ENCODE peak calls at places on chromosomes 5 and 9, in five cellular contexts. One of them, this sample, is unnamed.
A peak's percentile ranks its signal among the peaks of the same experiment; 100 is the strongest.

GRCh38 chr9:16221822-16222547 is 648.5 kb downstream of the BNC2 start:
- DNase-seq in astrocyte of the cerebellum: no peak
- DNase-seq in ovary: no peak
- DNase-seq in heart right ventricle: no peak
- DNase-seq in psoas muscle: no peak
- DNase-seq in this sample: no peak

GRCh38 chr5:171630047-171630669 is 155.5 kb upstream of the SMIM23 start:
- DNase-seq in ovary: no peak
- DNase-seq in heart right ventricle: peak; percentile 70
- DNase-seq in psoas muscle: peak; percentile 50
- DNase-seq in astrocyte of the cerebellum: no peak
- DNase-seq in this sample: no peak

GRCh38 chr5:143006511-143006910 is 236.3 kb downstream of the ARHGAP26 start:
- DNase-seq in ovary: no peak
- DNase-seq in heart right ventricle: no peak
- DNase-seq in astrocyte of the cerebellum: no peak
- DNase-seq in psoas muscle: no peak
- DNase-seq in this sample: peak; percentile 52

GRCh38 chr5:139148306-139148705 is 49.9 kb downstream of the SIL1 start:
- DNase-seq in astrocyte of the cerebellum: no peak
- DNase-seq in heart right ventricle: no peak
- DNase-seq in ovary: no peak
- DNase-seq in psoas muscle: no peak
- DNase-seq in this sample: no peak

GRCh38 chr5:28014779-28015178 is 976.4 kb upstream of the CDH9 start:
- DNase-seq in astrocyte of the cerebellum: no peak
- DNase-seq in ovary: no peak
- DNase-seq in heart right ventricle: no peak
- DNase-seq in psoas muscle: no peak
- DNase-seq in this sample: no peak

GRCh38 chr9:115367780-115368179 is 249.8 kb upstream of the TNC start:
- DNase-seq in ovary: no peak
- DNase-seq in heart right ventricle: no peak
- DNase-seq in psoas muscle: no peak
- DNase-seq in astrocyte of the cerebellum: no peak
- DNase-seq in this sample: no peak

GRCh38 chr9:18463991-18464390 is 10.0 kb upstream of the ADAMTSL1 start:
- DNase-seq in astrocyte of the cerebellum: no peak
- DNase-seq in psoas muscle: no peak
- DNase-seq in heart right ventricle: no peak
- DNase-seq in ovary: no peak
- DNase-seq in this sample: no peak

GRCh38 chr9:109062543-109062942 is 49.2 kb upstream of the CTNNAL1 start:
- DNase-seq in ovary: no peak
- DNase-seq in psoas muscle: no peak
- DNase-seq in heart right ventricle: no peak
- DNase-seq in astrocyte of the cerebellum: no peak
- DNase-seq in this sample: no peak

GRCh38 chr9:114071197-114071795 is 6.8 kb downstream of the AMBP start:
- DNase-seq in psoas muscle: no peak
- DNase-seq in astrocyte of the cerebellum: no peak
- DNase-seq in heart right ventricle: no peak
- DNase-seq in ovary: no peak
- DNase-seq in this sample: no peak

GRCh38 chr5:154110054-154110453 is 71.3 kb downstream of the MFAP3 start:
- DNase-seq in heart right ventricle: no peak
- DNase-seq in ovary: no peak
- DNase-seq in astrocyte of the cerebellum: no peak
- DNase-seq in psoas muscle: no peak
- DNase-seq in this sample: no peak

GRCh38 chr5:174505621-174506020 is 218.8 kb upstream of the MSX2 start:
- DNase-seq in astrocyte of the cerebellum: peak; percentile 24
- DNase-seq in heart right ventricle: no peak
- DNase-seq in ovary: no peak
- DNase-seq in psoas muscle: no peak
- DNase-seq in this sample: no peak

GRCh38 chr5:5419291-5420210 is 2.9 kb upstream of the ICE1 start:
- DNase-seq in astrocyte of the cerebellum: peak; percentile 39
- DNase-seq in heart right ventricle: no peak
- DNase-seq in psoas muscle: no peak
- DNase-seq in ovary: peak; percentile 42
- DNase-seq in this sample: no peak

GRCh38 chr9:70093944-70094343 is 50.3 kb downstream of the MAMDC2 start:
- DNase-seq in astrocyte of the cerebellum: no peak
- DNase-seq in psoas muscle: no peak
- DNase-seq in heart right ventricle: no peak
- DNase-seq in ovary: no peak
- DNase-seq in this sample: no peak

GRCh38 chr5:145797336-145797735 is 37.8 kb downstream of the PRELID2 start:
- DNase-seq in ovary: no peak
- DNase-seq in heart right ventricle: no peak
- DNase-seq in astrocyte of the cerebellum: no peak
- DNase-seq in psoas muscle: no peak
- DNase-seq in this sample: no peak

GRCh38 chr9:135526089-135526729 is 5.0 kb downstream of the LCN1 start:
- DNase-seq in heart right ventricle: no peak
- DNase-seq in ovary: peak; percentile 4
- DNase-seq in astrocyte of the cerebellum: no peak
- DNase-seq in psoas muscle: no peak
- DNase-seq in this sample: no peak

GRCh38 chr5:87300744-87301143 is 33.1 kb downstream of the RASA1 start:
- DNase-seq in psoas muscle: no peak
- DNase-seq in ovary: no peak
- DNase-seq in heart right ventricle: no peak
- DNase-seq in astrocyte of the cerebellum: peak; percentile 51
- DNase-seq in this sample: no peak

GRCh38 chr9:112176410-112177010 is 1.4 kb upstream of the SUSD1 start:
- DNase-seq in psoas muscle: no peak
- DNase-seq in astrocyte of the cerebellum: no peak
- DNase-seq in heart right ventricle: no peak
- DNase-seq in ovary: no peak
- DNase-seq in this sample: no peak

GRCh38 chr5:126373621-126374416 is 49.4 kb upstream of the GRAMD2B start:
- DNase-seq in ovary: no peak
- DNase-seq in astrocyte of the cerebellum: no peak
- DNase-seq in heart right ventricle: no peak
- DNase-seq in psoas muscle: no peak
- DNase-seq in this sample: no peak

GRCh38 chr5:143350790-143351603 is 52.5 kb downstream of the NR3C1 start:
- DNase-seq in psoas muscle: no peak
- DNase-seq in ovary: no peak
- DNase-seq in heart right ventricle: no peak
- DNase-seq in astrocyte of the cerebellum: peak; percentile 43
- DNase-seq in this sample: no peak

GRCh38 chr9:1606253-1606652 is 408.9 kb upstream of the SMARCA2 start:
- DNase-seq in heart right ventricle: no peak
- DNase-seq in astrocyte of the cerebellum: no peak
- DNase-seq in psoas muscle: no peak
- DNase-seq in ovary: no peak
- DNase-seq in this sample: no peak

GRCh38 chr5:138611295-138612220 is 36.4 kb upstream of the HSPA9 start:
- DNase-seq in ovary: no peak
- DNase-seq in psoas muscle: no peak
- DNase-seq in heart right ventricle: no peak
- DNase-seq in astrocyte of the cerebellum: no peak
- DNase-seq in this sample: no peak

GRCh38 chr9:137271696-137272076 is 5.8 kb upstream of the TOR4A start:
- DNase-seq in ovary: no peak
- DNase-seq in psoas muscle: no peak
- DNase-seq in heart right ventricle: no peak
- DNase-seq in astrocyte of the cerebellum: no peak
- DNase-seq in this sample: no peak

DNA sequence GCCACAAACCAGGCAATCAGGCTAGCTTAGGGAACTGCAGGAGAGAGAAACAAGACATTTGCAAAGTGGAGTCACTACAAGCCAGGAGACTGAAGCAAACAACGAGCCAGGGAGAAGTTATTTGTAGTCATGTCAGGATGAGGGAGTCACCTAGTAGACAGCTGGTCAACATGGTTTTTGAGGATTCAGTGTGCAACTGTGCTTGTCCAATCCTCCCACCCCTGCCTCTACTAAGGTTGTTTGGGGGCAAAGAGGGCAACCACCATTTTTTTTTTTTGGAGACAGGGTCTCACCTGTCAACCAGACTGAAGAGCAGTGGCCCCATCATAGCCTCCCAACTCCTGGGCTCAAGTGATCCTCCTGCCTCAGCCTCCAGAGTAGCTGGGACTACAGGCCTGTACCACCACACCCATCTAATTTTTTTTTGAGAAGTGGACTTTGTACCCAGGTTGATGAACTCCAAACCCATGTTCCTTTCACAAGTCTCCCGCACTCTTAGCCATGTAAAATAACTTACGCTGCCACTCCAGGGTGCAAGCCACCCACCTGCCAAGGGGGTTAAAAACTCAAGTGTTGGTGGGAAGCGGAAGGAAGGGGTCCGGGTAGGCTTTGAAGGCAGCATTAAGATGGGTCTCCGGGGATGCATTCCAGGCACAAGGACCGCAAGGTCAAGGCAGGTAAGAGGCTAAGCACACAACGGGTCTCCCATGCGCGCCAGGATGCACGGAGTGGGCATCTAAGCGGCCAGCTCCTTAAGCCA is 995 bp downstream of the RPL35 start:
- DNase-seq in ovary: no peak
- DNase-seq in psoas muscle: no peak
- DNase-seq in astrocyte of the cerebellum: no peak
- DNase-seq in heart right ventricle: no peak
- DNase-seq in this sample: no peak
- H3K4me3 ChIP-seq in ovary: peak overlapping the region; percentile 49
- H3K4me3 ChIP-seq in psoas muscle: peak overlapping the region; percentile 91
- H3K4me3 ChIP-seq in astrocyte of the cerebellum: peak overlapping the region; percentile 92
- H3K4me3 ChIP-seq in heart right ventricle: peak overlapping the region; percentile 98
- H3K4me3 ChIP-seq in this sample: peak overlapping the region; percentile 99

GRCh38 chr5:167765341-167765740 is 526.1 kb upstream of the WWC1 start:
- DNase-seq in heart right ventricle: no peak
- DNase-seq in astrocyte of the cerebellum: no peak
- DNase-seq in ovary: no peak
- DNase-seq in psoas muscle: no peak
- DNase-seq in this sample: no peak
- H3K4me3 ChIP-seq in heart right ventricle: no peak overlapping the region
- H3K4me3 ChIP-seq in astrocyte of the cerebellum: no peak overlapping the region
- H3K4me3 ChIP-seq in ovary: no peak overlapping the region
- H3K4me3 ChIP-seq in psoas muscle: no peak overlapping the region
- H3K4me3 ChIP-seq in this sample: no peak overlapping the region

DNA sequence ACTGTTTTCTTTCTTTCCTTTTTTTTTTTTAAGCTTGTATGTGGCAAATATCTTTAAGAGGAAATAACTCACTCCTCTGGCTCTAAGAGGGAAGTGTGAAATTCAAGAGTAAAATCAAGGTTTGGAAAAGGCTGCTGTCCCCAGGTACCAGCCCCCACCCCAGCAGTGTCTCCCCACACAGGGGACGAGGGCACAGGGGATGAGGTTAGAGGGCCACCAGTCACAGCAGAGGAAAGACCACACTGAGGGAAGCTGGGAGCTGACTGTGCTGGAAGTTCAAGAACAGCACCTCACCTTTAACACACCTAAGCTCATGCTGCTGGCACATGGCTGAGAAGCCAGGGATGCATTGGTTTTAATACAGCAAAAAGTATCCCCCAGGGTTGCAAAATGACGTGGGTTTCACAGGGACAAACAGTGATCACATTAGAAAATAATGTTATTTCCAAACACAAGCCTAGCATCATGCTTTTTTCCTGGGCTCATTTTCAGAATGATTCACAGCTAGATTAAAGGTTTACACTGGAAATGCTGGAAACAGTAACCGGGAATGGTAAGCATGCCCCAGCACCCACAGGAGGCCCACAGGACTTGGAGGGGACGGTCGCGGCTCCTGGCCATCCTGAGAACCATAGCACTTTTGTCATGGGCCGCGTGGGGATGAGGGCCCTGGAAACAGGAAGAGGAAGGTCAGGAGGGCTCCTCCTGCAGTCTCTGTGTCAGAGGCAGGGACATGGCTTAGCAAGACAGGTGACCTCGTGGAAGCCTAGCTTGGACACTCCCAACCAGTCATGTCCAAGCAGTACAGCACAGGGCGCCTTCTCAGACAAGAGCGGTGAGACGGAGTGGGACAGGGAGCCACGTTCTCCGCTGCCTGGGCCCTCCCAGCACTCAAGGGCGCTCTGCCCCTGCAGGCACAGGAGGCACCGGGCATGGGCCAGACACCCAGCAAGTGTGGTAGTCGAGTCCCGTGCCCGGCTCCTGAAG is 6.9 kb downstream of the LPCAT1 start:
- DNase-seq in heart right ventricle: peak; percentile 6
- DNase-seq in psoas muscle: peak; percentile 4
- DNase-seq in ovary: peak; percentile 9
- DNase-seq in astrocyte of the cerebellum: no peak
- DNase-seq in this sample: no peak
- H3K4me3 ChIP-seq in heart right ventricle: no peak overlapping the region
- H3K4me3 ChIP-seq in psoas muscle: no peak overlapping the region
- H3K4me3 ChIP-seq in ovary: no peak overlapping the region
- H3K4me3 ChIP-seq in astrocyte of the cerebellum: no peak overlapping the region
- H3K4me3 ChIP-seq in this sample: no peak overlapping the region

GRCh38 chr5:181259974-181260719 is 796 bp downstream of the TRIM52 start:
- DNase-seq in ovary: no peak
- DNase-seq in heart right ventricle: no peak
- DNase-seq in astrocyte of the cerebellum: no peak
- DNase-seq in psoas muscle: no peak
- DNase-seq in this sample: no peak

GRCh38 chr5:181260720-181261319 is at the start of gene TRIM52:
- DNase-seq in psoas muscle: peak; percentile 94
- DNase-seq in astrocyte of the cerebellum: peak; percentile 56
- DNase-seq in ovary: peak; percentile 90
- DNase-seq in heart right ventricle: peak; percentile 93
- DNase-seq in this sample: peak; percentile 92

GRCh38 chr5:181261320-181262085 is 560 bp upstream of the TRIM52 start:
- DNase-seq in psoas muscle: peak; percentile 74
- DNase-seq in ovary: peak; percentile 75
- DNase-seq in astrocyte of the cerebellum: no peak
- DNase-seq in heart right ventricle: peak; percentile 71
- DNase-seq in this sample: no peak

GRCh38 chr5:181258576-181258975 is 2.4 kb downstream of the TRIM52 start:
- DNase-seq in psoas muscle: no peak
- DNase-seq in astrocyte of the cerebellum: no peak
- DNase-seq in ovary: no peak
- DNase-seq in heart right ventricle: no peak
- DNase-seq in this sample: no peak

DNA sequence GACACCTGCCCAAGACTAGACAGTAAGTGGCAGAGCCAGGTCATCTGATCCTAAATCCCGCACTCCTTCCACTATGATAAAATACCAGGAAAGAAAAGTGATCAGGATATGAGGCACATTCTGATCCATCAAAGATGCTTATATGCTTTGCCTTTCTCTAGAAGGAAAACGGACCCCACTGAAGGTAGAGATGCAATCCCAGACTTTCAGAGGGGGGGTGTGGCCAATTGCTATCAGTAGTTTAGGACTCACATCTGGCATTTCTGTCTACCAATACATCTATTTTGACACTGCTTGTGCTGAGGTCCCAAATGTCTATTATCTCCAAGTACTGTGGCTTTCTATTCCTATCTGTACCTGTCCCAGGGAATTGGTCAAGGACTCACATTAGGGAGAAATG is 1.7 kb downstream of the TRIM52 start:
- DNase-seq in ovary: no peak
- DNase-seq in heart right ventricle: no peak
- DNase-seq in astrocyte of the cerebellum: no peak
- DNase-seq in psoas muscle: no peak
- DNase-seq in this sample: no peak
- H3K4me3 ChIP-seq in ovary: peak overlapping the region; percentile 88
- H3K4me3 ChIP-seq in heart right ventricle: peak overlapping the region; percentile 73
- H3K4me3 ChIP-seq in astrocyte of the cerebellum: peak overlapping the region; percentile 90
- H3K4me3 ChIP-seq in psoas muscle: peak overlapping the region; percentile 100
- H3K4me3 ChIP-seq in this sample: peak overlapping the region; percentile 92

This sample was measured in gastrocnemius medialis.